ENCODE peak calls at places on chromosomes 11 and 22, in four cellular contexts. One of them, this sample, is unnamed.

GRCh38 chr11:36672815-36673450 is 74.9 kb upstream of the RAG2 start:
- DNase-seq in K562: peak
- DNase-seq in HEK293T: peak
- DNase-seq in HepG2: peak
- DNase-seq in this sample: no peak

GRCh38 chr11:12840871-12841516 is 166.8 kb downstream of the TEAD1 start:
- DNase-seq in HepG2: no peak
- DNase-seq in K562: no peak
- DNase-seq in HEK293T: no peak
- DNase-seq in this sample: no peak

GRCh38 chr11:69027704-69028372 is 14.8 kb upstream of the MRGPRF start:
- DNase-seq in HEK293T: no peak
- DNase-seq in K562: no peak
- DNase-seq in HepG2: peak
- DNase-seq in this sample: no peak

GRCh38 chr11:68329496-68329895 is 17.1 kb downstream of the LRP5 start:
- DNase-seq in HEK293T: no peak
- DNase-seq in K562: no peak
- DNase-seq in HepG2: no peak
- DNase-seq in this sample: no peak

GRCh38 chr11:100632970-100633452 is 54.1 kb upstream of the ARHGAP42 start:
- DNase-seq in HepG2: peak
- DNase-seq in HEK293T: peak
- DNase-seq in K562: no peak
- DNase-seq in this sample: no peak

GRCh38 chr11:128158860-128159259 is 428.5 kb downstream of the ETS1 start:
- DNase-seq in HepG2: no peak
- DNase-seq in HEK293T: no peak
- DNase-seq in K562: no peak
- DNase-seq in this sample: no peak

GRCh38 chr11:48034926-48035876 is 54.8 kb downstream of the PTPRJ start:
- DNase-seq in K562: no peak
- DNase-seq in HepG2: no peak
- DNase-seq in HEK293T: no peak
- DNase-seq in this sample: no peak

GRCh38 chr11:76752321-76753175 is 30.6 kb upstream of the TSKU start:
- DNase-seq in HEK293T: no peak
- DNase-seq in HepG2: no peak
- DNase-seq in K562: peak
- DNase-seq in this sample: no peak

GRCh38 chr22:35587896-35588295 is 29.2 kb downstream of the MB start:
- DNase-seq in K562: no peak
- DNase-seq in HepG2: no peak
- DNase-seq in HEK293T: no peak
- DNase-seq in this sample: no peak

GRCh38 chr22:28948404-28948803 is 65.0 kb downstream of the ZNRF3 start:
- DNase-seq in HEK293T: no peak
- DNase-seq in K562: no peak
- DNase-seq in HepG2: no peak
- DNase-seq in this sample: no peak

GRCh38 chr11:83717551-83717950 is 431.4 kb upstream of the CCDC90B start:
- DNase-seq in HEK293T: no peak
- DNase-seq in HepG2: no peak
- DNase-seq in K562: no peak
- DNase-seq in this sample: no peak

GRCh38 chr11:79042824-79043223 is 398.0 kb downstream of the TENM4 start:
- DNase-seq in HEK293T: no peak
- DNase-seq in K562: no peak
- DNase-seq in HepG2: no peak
- DNase-seq in this sample: no peak

GRCh38 chr22:36856121-36856791 is 4.5 kb upstream of the NCF4 start:
- DNase-seq in HepG2: peak
- DNase-seq in HEK293T: peak
- DNase-seq in K562: peak
- DNase-seq in this sample: peak

GRCh38 chr11:107720305-107720775 is 8.5 kb upstream of the SLN start:
- DNase-seq in HEK293T: no peak
- DNase-seq in HepG2: no peak
- DNase-seq in K562: no peak
- DNase-seq in this sample: no peak

GRCh38 chr11:65060913-65061408 is 2.6 kb upstream of the NAALADL1 start:
- DNase-seq in HepG2: peak
- DNase-seq in K562: no peak
- DNase-seq in HEK293T: peak
- DNase-seq in this sample: peak

GRCh38 chr22:48849963-48850657 is 977.6 kb downstream of the BRD1 start:
- DNase-seq in HEK293T: no peak
- DNase-seq in HepG2: no peak
- DNase-seq in K562: no peak
- DNase-seq in this sample: no peak

GRCh38 chr22:19916006-19916405 is 25.6 kb upstream of the COMT start:
- DNase-seq in K562: no peak
- DNase-seq in HepG2: no peak
- DNase-seq in HEK293T: no peak
- DNase-seq in this sample: no peak

GRCh38 chr22:32991353-32992115 is 66.6 kb downstream of the SYN3 start:
- DNase-seq in HepG2: no peak
- DNase-seq in K562: no peak
- DNase-seq in HEK293T: no peak
- DNase-seq in this sample: no peak

GRCh38 chr22:30404307-30404706 is 7.5 kb downstream of the SEC14L2 start:
- DNase-seq in HepG2: peak
- DNase-seq in HEK293T: no peak
- DNase-seq in K562: no peak
- DNase-seq in this sample: no peak

GRCh38 chr22:24836282-24836681 is 30.3 kb downstream of the SGSM1 start:
- DNase-seq in K562: no peak
- DNase-seq in HEK293T: no peak
- DNase-seq in HepG2: no peak
- DNase-seq in this sample: no peak

GRCh38 chr22:24830205-24830979 is 24.4 kb downstream of the SGSM1 start:
- DNase-seq in K562: no peak
- DNase-seq in HEK293T: no peak
- DNase-seq in HepG2: no peak
- DNase-seq in this sample: no peak

GRCh38 chr22:24834845-24835570 is 29.0 kb downstream of the SGSM1 start:
- DNase-seq in HepG2: peak
- DNase-seq in HEK293T: peak
- DNase-seq in K562: no peak
- DNase-seq in this sample: peak

GRCh38 chr22:24831678-24832077 is 25.7 kb downstream of the SGSM1 start:
- DNase-seq in HepG2: no peak
- DNase-seq in HEK293T: no peak
- DNase-seq in K562: no peak
- DNase-seq in this sample: no peak

DNA sequence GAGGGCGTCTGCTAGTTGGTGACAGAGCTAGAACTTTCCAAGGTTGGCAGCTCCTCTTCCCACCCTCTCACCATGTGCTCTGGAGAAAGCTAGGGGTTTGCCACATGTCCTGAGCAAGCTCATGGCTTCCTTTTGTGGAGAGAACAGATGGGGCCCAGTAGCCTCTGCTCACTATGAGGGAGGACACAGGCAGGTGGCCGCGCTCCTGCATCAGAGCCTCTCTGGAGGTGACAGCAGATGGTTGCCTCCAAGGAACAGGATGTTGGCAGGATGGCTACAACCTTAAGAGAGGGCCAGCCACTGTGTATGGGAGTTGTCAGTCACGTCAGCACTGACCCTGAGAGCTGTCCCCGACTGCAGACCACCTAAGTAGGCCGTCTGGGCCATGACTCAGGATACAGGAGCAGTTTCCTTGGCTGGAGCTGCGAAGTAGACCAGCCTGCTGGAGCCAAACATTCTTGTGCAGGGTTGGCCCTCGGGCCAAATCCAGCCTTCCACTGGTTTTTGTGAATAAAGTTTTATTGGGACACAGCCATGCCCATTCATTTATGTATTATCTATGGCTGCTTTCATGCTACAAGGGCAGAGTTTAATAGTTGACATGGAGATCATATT is 28.0 kb downstream of the SGSM1 start:
- DNase-seq in K562: no peak
- DNase-seq in HEK293T: no peak
- DNase-seq in HepG2: no peak
- DNase-seq in this sample: no peak
- TF ChIP-seq ELF4 in K562: no peak
- TF ChIP-seq ELF4 in HEK293T: no peak
- TF ChIP-seq ELF4 in HepG2: no peak
- TF ChIP-seq ELF4 in this sample: no peak

GRCh38 chr11:4032097-4032496 is 62.5 kb upstream of the RRM1 start:
- DNase-seq in K562: no peak
- DNase-seq in HepG2: no peak
- DNase-seq in HEK293T: no peak
- DNase-seq in this sample: no peak

GRCh38 chr11:4027746-4028145 is 66.9 kb upstream of the RRM1 start:
- DNase-seq in HEK293T: no peak
- DNase-seq in K562: no peak
- DNase-seq in HepG2: no peak
- DNase-seq in this sample: no peak

GRCh38 chr11:4026389-4026788 is 68.2 kb upstream of the RRM1 start:
- DNase-seq in HEK293T: no peak
- DNase-seq in K562: no peak
- DNase-seq in HepG2: no peak
- DNase-seq in this sample: no peak

GRCh38 chr11:4025957-4026324 is 68.7 kb upstream of the RRM1 start:
- DNase-seq in HepG2: no peak
- DNase-seq in K562: no peak
- DNase-seq in HEK293T: no peak
- DNase-seq in this sample: no peak

DNA sequence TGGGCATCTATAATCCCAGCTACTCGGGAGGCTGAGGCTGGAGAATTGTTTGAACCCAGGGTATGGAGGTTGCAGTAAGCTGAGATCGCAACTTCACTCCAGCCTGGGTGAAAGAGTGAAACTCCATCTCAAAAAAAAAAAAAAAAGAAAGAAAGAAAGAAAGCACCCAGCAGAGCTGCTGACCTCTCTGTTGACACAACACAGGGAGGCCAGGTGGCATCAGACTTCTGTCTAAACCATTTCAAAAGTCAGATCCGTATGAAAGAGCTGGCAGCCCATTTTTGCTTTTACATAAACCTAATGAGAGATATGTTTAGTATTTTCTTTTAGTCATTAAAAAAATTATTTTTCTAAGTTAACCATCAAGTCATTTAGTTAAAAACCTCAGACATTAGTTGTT is 64.4 kb upstream of the RRM1 start:
- DNase-seq in HEK293T: no peak
- DNase-seq in HepG2: no peak
- DNase-seq in K562: no peak
- DNase-seq in this sample: no peak
- TF ChIP-seq ELF4 in HEK293T: no peak
- TF ChIP-seq ELF4 in HepG2: no peak
- TF ChIP-seq ELF4 in K562: no peak
- TF ChIP-seq ELF4 in this sample: no peak

DNA sequence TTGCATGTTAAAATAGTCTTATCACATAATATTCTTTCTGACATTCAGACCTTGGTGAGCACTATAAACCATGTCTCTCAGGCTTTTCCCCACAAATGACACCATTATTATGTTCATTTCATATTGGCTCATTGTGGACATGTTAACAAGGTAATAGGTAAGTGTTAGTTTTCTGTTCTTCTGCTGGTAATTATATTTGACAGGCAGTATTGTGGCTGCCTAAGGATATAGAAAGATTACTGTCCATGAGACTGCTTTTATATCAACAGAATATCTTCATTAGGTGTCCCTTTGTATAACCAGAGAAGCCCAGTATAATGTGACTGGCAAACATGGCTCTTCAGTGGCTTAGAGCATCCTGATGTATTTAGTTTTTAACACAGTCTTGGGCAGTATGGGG is 590.7 kb downstream of the NELL1 start:
- DNase-seq in HepG2: no peak
- DNase-seq in HEK293T: no peak
- DNase-seq in K562: no peak
- DNase-seq in this sample: no peak
- TF ChIP-seq ELF4 in HepG2: no peak
- TF ChIP-seq ELF4 in HEK293T: no peak
- TF ChIP-seq ELF4 in K562: no peak
- TF ChIP-seq ELF4 in this sample: no peak

GRCh38 chr11:7540830-7541555 is 27.2 kb downstream of the PPFIBP2 start:
- DNase-seq in HEK293T: no peak
- DNase-seq in K562: no peak
- DNase-seq in HepG2: no peak
- DNase-seq in this sample: no peak
- TF ChIP-seq ELF4 in HEK293T: no peak
- TF ChIP-seq ELF4 in K562: no peak
- TF ChIP-seq ELF4 in HepG2: no peak
- TF ChIP-seq ELF4 in this sample: no peak

DNA sequence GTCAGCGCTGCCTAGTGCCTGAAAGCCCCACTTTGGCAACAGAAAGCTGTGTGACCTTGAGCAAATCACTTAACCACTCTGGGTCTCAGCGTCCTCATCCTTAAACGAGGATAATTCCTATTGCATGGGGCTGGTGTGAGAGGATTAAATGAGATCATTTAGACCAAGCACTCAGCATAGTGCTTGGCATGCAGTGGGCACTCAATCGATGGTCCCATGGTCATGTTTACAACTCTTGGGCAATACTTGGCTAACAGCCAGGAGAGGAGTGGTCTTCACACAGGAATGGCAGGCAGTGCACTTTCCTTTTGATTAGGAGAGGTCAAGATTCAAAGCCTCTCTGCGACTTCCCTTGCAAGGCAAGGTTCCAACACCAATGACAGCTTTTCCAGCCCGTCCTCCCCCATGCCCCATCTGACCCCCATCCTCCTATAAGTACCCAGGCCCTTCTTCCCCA is 14.1 kb downstream of the TNKS1BP1 start:
- DNase-seq in HEK293T: no peak
- DNase-seq in HepG2: peak
- DNase-seq in K562: no peak
- DNase-seq in this sample: no peak
- TF ChIP-seq ELF4 in HEK293T: no peak
- TF ChIP-seq ELF4 in HepG2: no peak
- TF ChIP-seq ELF4 in K562: no peak
- TF ChIP-seq ELF4 in this sample: no peak

GRCh38 chr11:10221342-10221741 is 72.7 kb downstream of the SBF2 start:
- DNase-seq in HEK293T: no peak
- DNase-seq in K562: no peak
- DNase-seq in HepG2: no peak
- DNase-seq in this sample: no peak
- TF ChIP-seq ELF4 in HEK293T: no peak
- TF ChIP-seq ELF4 in K562: no peak
- TF ChIP-seq ELF4 in HepG2: no peak
- TF ChIP-seq ELF4 in this sample: no peak

GRCh38 chr11:63869171-63869591 is 30.3 kb downstream of the MARK2 start:
- DNase-seq in HEK293T: no peak
- DNase-seq in HepG2: no peak
- DNase-seq in K562: no peak
- DNase-seq in this sample: no peak
- TF ChIP-seq ELF4 in HEK293T: no peak
- TF ChIP-seq ELF4 in HepG2: no peak
- TF ChIP-seq ELF4 in K562: no peak
- TF ChIP-seq ELF4 in this sample: no peak